ENCODE peak calls at places on chromosomes 5 and 9, in ten cellular contexts. H is GM12878, E is Calu3, F is lower leg skin, Y is mucosa of descending colon, Z is OCI-LY7, S is tibial nerve, W is B cell, A is heart right ventricle, O is WTC11. T is an unnamed sample.

GRCh38 chr9:113446323-113446740 is 17.2 kb upstream of the RGS3 start:
- DNase-seq in A (no peak), H (peak; percentile 25), E (no peak), Z (peak; percentile 68), O (no peak), W (no peak), F (no peak), S (no peak), Y (no peak), T (no peak)

GRCh38 chr5:5623397-5623796 is 200.9 kb downstream of the ICE1 start:
- DNase-seq in O (no peak), F (no peak), H (no peak), Z (no peak), W (no peak), A (no peak), E (no peak), Y (no peak), S (no peak), T (no peak)

GRCh38 chr5:32223972-32224608 is 50.0 kb upstream of the GOLPH3 start:
- DNase-seq in Z (no peak), O (peak; percentile 32), E (peak; percentile 39), F (no peak), A (no peak), Y (no peak), W (no peak), S (no peak), H (no peak), T (no peak)

GRCh38 chr5:65812648-65813047 is 90.6 kb downstream of the NLN start:
- DNase-seq in F (no peak), A (no peak), S (no peak), Y (peak; percentile 60), W (no peak), Z (no peak), E (peak; percentile 70), H (no peak), O (no peak), T (no peak)

GRCh38 chr5:124675921-124676846 is 70.3 kb downstream of the ZNF608 start:
- DNase-seq in H (no peak), W (no peak), A (no peak), O (no peak), S (no peak), Y (no peak), F (no peak), E (no peak), Z (no peak), T (no peak)

GRCh38 chr5:58363444-58363843 is 96.4 kb downstream of the PLK2 start:
- DNase-seq in Z (no peak), S (no peak), H (no peak), Y (no peak), A (no peak), E (no peak), O (no peak), W (no peak), F (no peak), T (no peak)

GRCh38 chr5:79849486-79850315 is 141.4 kb downstream of the MTX3 start:
- DNase-seq in F (peak; percentile 52), W (no peak), Z (no peak), O (no peak), S (no peak), H (no peak), E (no peak), Y (no peak), A (no peak), T (peak; percentile 49)

GRCh38 chr5:126624534-126624933 is 23.8 kb downstream of the PHAX start:
- DNase-seq in S (no peak), O (no peak), Y (no peak), F (no peak), W (no peak), A (no peak), E (peak; percentile 19), Z (no peak), H (no peak), T (no peak)

GRCh38 chr5:19676895-19677294 is 311.1 kb downstream of the CDH18 start:
- DNase-seq in H (no peak), Y (no peak), O (no peak), S (no peak), Z (no peak), W (no peak), E (no peak), A (no peak), F (no peak), T (no peak)

GRCh38 chr9:89674667-89675402 is 70.0 kb downstream of the GADD45G start:
- DNase-seq in O (peak; percentile 61), F (peak; percentile 89), S (peak; percentile 36), E (no peak), W (no peak), Z (no peak), A (no peak), Y (peak; percentile 75), H (no peak), T (no peak)

GRCh38 chr9:12718482-12719026 is 25.4 kb downstream of the TYRP1 start:
- DNase-seq in Z (no peak), H (no peak), W (no peak), A (no peak), S (no peak), Y (no peak), F (no peak), O (peak; percentile 51), E (no peak), T (no peak)

GRCh38 chr9:84966876-84967830 is 297.6 kb downstream of the NTRK2 start:
- DNase-seq in A (no peak), S (no peak), E (no peak), O (peak; percentile 80), Y (no peak), Z (no peak), F (no peak), W (no peak), H (no peak), T (no peak)
- TF ChIP-seq CTCF in A (no peak), S (no peak), E (no peak), O (peak; percentile 67), Y (no peak), Z (no peak), F (no peak), W (no peak), H (peak; percentile 44), T (peak; percentile 68)

GRCh38 chr5:168579206-168579986 is at the start of gene PANK3:
- DNase-seq in Y (peak; percentile 99), A (peak; percentile 99), O (peak; percentile 98), S (peak; percentile 94), F (peak; percentile 100), W (peak; percentile 98), Z (peak; percentile 97), H (peak; percentile 97), E (peak; percentile 99), T (peak; percentile 97)
- TF ChIP-seq CTCF in Y (no peak), A (no peak), O (no peak), S (no peak), F (no peak), W (no peak), Z (no peak), H (no peak), E (no peak), T (no peak)

GRCh38 chr5:15499528-15500325 is at the start of gene FBXL7:
- DNase-seq in O (peak; percentile 83), S (peak; percentile 58), F (peak; percentile 95), Z (no peak), Y (peak; percentile 68), E (no peak), A (peak; percentile 86), H (no peak), W (no peak), T (peak; percentile 82)

GRCh38 chr5:15500326-15500958 is 462 bp downstream of the FBXL7 start:
- DNase-seq in A (peak; percentile 70), H (no peak), S (peak; percentile 49), F (peak; percentile 92), O (peak; percentile 45), Y (peak; percentile 62), E (no peak), W (no peak), Z (no peak), T (peak; percentile 70)

GRCh38 chr5:15496886-15497285 is 3.1 kb upstream of the FBXL7 start:
- DNase-seq in O (no peak), A (no peak), Y (no peak), F (no peak), E (no peak), H (no peak), W (no peak), S (no peak), Z (no peak), T (no peak)

GRCh38 chr5:15502208-15502607 is 2.2 kb downstream of the FBXL7 start:
- DNase-seq in Y (no peak), W (no peak), Z (no peak), A (no peak), F (no peak), E (no peak), H (no peak), S (no peak), O (no peak), T (no peak)

GRCh38 chr5:15501057-15501791 is 1.2 kb downstream of the FBXL7 start:
- DNase-seq in W (no peak), F (peak; percentile 86), H (no peak), O (peak; percentile 69), S (peak; percentile 50), A (peak; percentile 68), Z (no peak), Y (peak; percentile 48), E (no peak), T (no peak)
- TF ChIP-seq CTCF in W (no peak), F (no peak), H (no peak), O (no peak), S (no peak), A (peak; percentile 17), Z (no peak), Y (no peak), E (no peak), T (peak; percentile 54)

GRCh38 chr9:14219865-14220655 is 93.9 kb downstream of the NFIB start:
- DNase-seq in W (no peak), E (no peak), F (no peak), O (no peak), A (no peak), Y (no peak), S (no peak), H (no peak), Z (no peak), T (no peak)

GRCh38 chr9:14221119-14221518 is 92.8 kb downstream of the NFIB start:
- DNase-seq in O (no peak), E (no peak), Y (no peak), H (no peak), S (no peak), Z (no peak), A (no peak), W (no peak), F (no peak), T (no peak)

GRCh38 chr9:14222149-14222835 is 91.6 kb downstream of the NFIB start:
- DNase-seq in Y (no peak), W (no peak), S (no peak), O (no peak), F (no peak), H (no peak), E (no peak), A (no peak), Z (no peak), T (no peak)

GRCh38 chr9:14223081-14223480 is 90.9 kb downstream of the NFIB start:
- DNase-seq in A (no peak), S (no peak), Y (no peak), Z (no peak), H (no peak), O (no peak), F (no peak), E (no peak), W (no peak), T (no peak)

DNA sequence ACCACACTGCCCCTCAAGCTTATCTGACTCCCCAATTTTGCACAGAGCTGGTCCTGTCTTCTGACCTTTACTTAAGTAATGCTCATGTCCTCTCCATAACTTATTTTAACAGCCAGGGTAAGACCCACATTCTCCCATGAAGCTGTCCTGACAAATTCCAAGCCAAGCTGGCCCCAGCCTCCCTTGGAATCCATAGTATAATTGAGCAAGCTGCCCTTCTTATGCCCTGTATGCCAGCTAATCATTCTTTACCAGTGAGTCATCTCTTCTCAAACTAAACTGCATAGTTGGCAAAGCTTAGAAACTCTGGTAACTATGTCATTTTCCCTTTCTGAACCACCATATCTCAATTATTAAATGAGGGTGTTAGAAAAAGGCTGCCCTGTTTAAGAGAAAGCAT is 92.4 kb downstream of the NFIB start:
- DNase-seq in E (peak; percentile 30), W (no peak), O (no peak), A (no peak), F (no peak), Y (no peak), H (no peak), Z (no peak), S (no peak), T (no peak)
- TF ChIP-seq CTCF in E (no peak), W (no peak), O (no peak), A (no peak), F (no peak), Y (no peak), H (no peak), Z (no peak), S (no peak), T (no peak)

T was measured in type B pancreatic cell.